ENCODE peak calls at places on chromosomes 11 and 22, in eight cellular contexts. I is IMR-90, C is gastrocnemius medialis, N is body of pancreas, O is HCT116, P is stomach, Z is A549, H is H54. Y is an unnamed sample.

GRCh38 chr11:66855574-66856495 is 1.0 kb upstream of the LRFN4 start:
- DNase-seq in I (peak), C (peak), N (peak), O (peak), P (peak), Z (peak), H (peak), Y (peak)

GRCh38 chr11:86291466-86292262 is 10.4 kb upstream of the HIKESHI start:
- DNase-seq in I (peak), C (no peak), N (peak), O (peak), P (peak), Z (peak), H (peak), Y (peak)

GRCh38 chr11:22785251-22785650 is 44.4 kb downstream of the SVIP start:
- DNase-seq in I (peak), C (no peak), N (no peak), O (no peak), P (no peak), Z (no peak), H (no peak), Y (no peak)

GRCh38 chr11:126466288-126467045 is 111.0 kb downstream of the ST3GAL4 start:
- DNase-seq in I (no peak), C (no peak), N (no peak), O (no peak), P (no peak), Z (no peak), H (no peak), Y (no peak)

GRCh38 chr11:13287026-13287425 is 9.4 kb downstream of the BMAL1 start:
- DNase-seq in I (no peak), C (no peak), N (no peak), O (no peak), P (no peak), Z (no peak), H (no peak), Y (no peak)

GRCh38 chr11:32440372-32440888 is 5.1 kb upstream of the WT1 start:
- DNase-seq in I (no peak), C (no peak), N (no peak), O (no peak), P (no peak), Z (no peak), H (no peak), Y (no peak)

GRCh38 chr11:128627666-128628342 is 40.4 kb upstream of the ETS1 start:
- DNase-seq in I (no peak), C (no peak), N (no peak), O (no peak), P (no peak), Z (no peak), H (no peak), Y (no peak)

GRCh38 chr22:17569971-17570511 is 6.7 kb downstream of the SLC25A18 start:
- DNase-seq in I (peak), C (peak), N (no peak), O (no peak), P (no peak), Z (no peak), H (no peak), Y (no peak)

GRCh38 chr11:32305460-32305859 is 129.9 kb downstream of the WT1 start:
- DNase-seq in I (no peak), C (no peak), N (no peak), O (no peak), P (no peak), Z (no peak), H (no peak), Y (no peak)

GRCh38 chr11:73942030-73942429 is 8.8 kb upstream of the DNAJB13 start:
- DNase-seq in I (no peak), C (no peak), N (no peak), O (no peak), P (no peak), Z (no peak), H (no peak), Y (no peak)

GRCh38 chr11:61598886-61599868 is 18.3 kb upstream of the SYT7 start:
- DNase-seq in I (peak), C (no peak), N (no peak), O (no peak), P (no peak), Z (no peak), H (no peak), Y (no peak)

GRCh38 chr11:6443269-6444003 is 2.6 kb upstream of the HPX start:
- DNase-seq in I (peak), C (peak), N (peak), O (no peak), P (peak), Z (peak), H (peak), Y (peak)

GRCh38 chr22:43305806-43306205 is 37.4 kb downstream of the SCUBE1 start:
- DNase-seq in I (no peak), C (no peak), N (no peak), O (no peak), P (no peak), Z (no peak), H (no peak), Y (no peak)

GRCh38 chr11:104830080-104830479 is 68.2 kb downstream of the CASP12 start:
- DNase-seq in I (peak), C (no peak), N (no peak), O (peak), P (no peak), Z (peak), H (no peak), Y (no peak)

GRCh38 chr11:120682866-120683265 is 171.3 kb downstream of the GRIK4 start:
- DNase-seq in I (peak), C (no peak), N (no peak), O (no peak), P (no peak), Z (no peak), H (no peak), Y (no peak)

GRCh38 chr11:58024601-58025091 is 965 bp downstream of the OR9Q1 start:
- DNase-seq in I (peak), C (peak), N (peak), O (no peak), P (peak), Z (no peak), H (peak), Y (no peak)

GRCh38 chr11:122737951-122738693 is 82.6 kb downstream of the UBASH3B start:
- DNase-seq in I (peak), C (no peak), N (no peak), O (no peak), P (no peak), Z (no peak), H (no peak), Y (no peak)

GRCh38 chr22:36117053-36117554 is 43.5 kb downstream of the APOL3 start:
- DNase-seq in I (no peak), C (no peak), N (no peak), O (no peak), P (no peak), Z (no peak), H (no peak), Y (no peak)

GRCh38 chr11:128389461-128389976 is 197.8 kb downstream of the ETS1 start:
- DNase-seq in I (no peak), C (no peak), N (no peak), O (no peak), P (no peak), Z (no peak), H (no peak), Y (no peak)

GRCh38 chr11:107102692-107103463 is 84.6 kb upstream of the GUCY1A2 start:
- DNase-seq in I (no peak), C (no peak), N (no peak), O (no peak), P (no peak), Z (peak), H (no peak), Y (no peak)

GRCh38 chr11:104529213-104529612 is 365.3 kb upstream of the PDGFD start:
- DNase-seq in I (no peak), C (no peak), N (no peak), O (no peak), P (no peak), Z (no peak), H (no peak), Y (no peak)

GRCh38 chr11:75443043-75443442 is 10.0 kb upstream of the KLHL35 start:
- DNase-seq in I (no peak), C (no peak), N (no peak), O (no peak), P (no peak), Z (no peak), H (no peak), Y (no peak)

GRCh38 chr11:32448232-32448631 is 12.9 kb upstream of the WT1 start:
- DNase-seq in I (no peak), C (no peak), N (no peak), O (peak), P (peak), Z (peak), H (no peak), Y (peak)

DNA sequence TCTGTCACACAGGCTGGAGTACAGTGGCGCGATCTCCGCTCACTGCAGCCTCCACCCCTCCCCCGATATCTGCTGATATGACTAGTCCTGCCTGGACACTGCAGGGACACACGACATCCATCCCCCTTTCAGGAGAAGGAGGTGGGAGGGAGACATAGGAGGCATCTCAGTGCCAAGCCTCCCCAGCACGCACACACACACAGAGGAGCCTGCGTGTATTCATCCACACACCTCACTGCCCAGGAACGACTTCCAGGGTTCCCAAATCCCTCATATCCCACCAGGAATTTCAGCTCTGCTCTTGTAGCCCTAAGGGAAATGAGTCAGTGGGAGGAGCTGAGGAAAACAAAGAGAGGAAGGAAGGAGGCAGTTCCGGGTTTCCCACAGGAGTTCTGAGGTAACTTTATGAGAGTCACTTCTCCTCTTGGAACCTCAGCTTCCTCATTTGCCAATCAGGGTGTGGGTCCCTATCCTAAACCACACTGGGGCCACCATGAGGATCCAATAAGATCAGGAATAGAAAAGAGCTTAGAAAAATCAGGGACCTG is 37.2 kb upstream of the ACER3 start:
- DNase-seq in I (peak), C (no peak), N (no peak), O (peak), P (no peak), Z (peak), H (peak), Y (peak)
- TF ChIP-seq POLR2A in I (no peak), C (peak), N (no peak), O (peak), P (no peak), Z (no peak), H (no peak), Y (no peak)

GRCh38 chr11:3357302-3357701 is 21.6 kb downstream of the ZNF195 start:
- DNase-seq in I (no peak), C (no peak), N (no peak), O (no peak), P (no peak), Z (no peak), H (no peak), Y (no peak)
- TF ChIP-seq POLR2A in I (no peak), C (no peak), N (no peak), O (no peak), P (no peak), Z (no peak), H (no peak), Y (no peak)

DNA sequence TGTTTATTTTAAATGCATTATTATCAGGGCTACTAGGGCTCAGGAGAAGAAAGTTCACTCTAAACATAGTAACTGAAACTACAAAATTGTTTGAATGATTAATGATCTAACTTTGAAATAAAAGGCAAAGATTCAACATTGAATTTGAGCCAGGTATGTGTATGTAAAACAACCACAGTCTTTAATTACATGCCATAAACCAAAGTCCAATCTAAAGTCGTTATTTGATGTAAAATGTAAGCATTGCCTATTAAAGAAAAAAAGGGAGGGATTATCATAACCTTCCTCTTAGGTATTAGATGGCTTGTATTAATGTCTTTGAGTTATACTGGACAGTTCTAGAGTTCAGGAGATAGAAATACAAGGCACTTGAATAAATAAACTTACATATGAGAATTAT is 25.2 kb upstream of the PANX1 start:
- DNase-seq in I (no peak), C (no peak), N (no peak), O (no peak), P (no peak), Z (no peak), H (no peak), Y (no peak)
- TF ChIP-seq POLR2A in I (no peak), C (no peak), N (no peak), O (no peak), P (no peak), Z (no peak), H (no peak), Y (no peak)

GRCh38 chr11:536841-537621 is at the start of gene LRRC56:
- DNase-seq in I (peak), C (no peak), N (peak), O (peak), P (peak), Z (peak), H (no peak), Y (peak)
- TF ChIP-seq POLR2A in I (peak), C (no peak), N (peak), O (no peak), P (no peak), Z (no peak), H (no peak), Y (peak)

GRCh38 chr11:19410032-19410431 is 169.3 kb upstream of the E2F8 start:
- DNase-seq in I (no peak), C (no peak), N (no peak), O (no peak), P (no peak), Z (no peak), H (no peak), Y (no peak)
- TF ChIP-seq POLR2A in I (no peak), C (no peak), N (no peak), O (no peak), P (no peak), Z (no peak), H (no peak), Y (no peak)

GRCh38 chr22:37229805-37230672 is 14.0 kb downstream of the RAC2 start:
- DNase-seq in I (peak), C (peak), N (no peak), O (peak), P (peak), Z (no peak), H (peak), Y (peak)
- TF ChIP-seq POLR2A in I (no peak), C (no peak), N (no peak), O (no peak), P (no peak), Z (no peak), H (peak), Y (no peak)

GRCh38 chr22:49760630-49761571 is 66.8 kb downstream of the BRD1 start:
- DNase-seq in I (no peak), C (no peak), N (no peak), O (no peak), P (peak), Z (no peak), H (no peak), Y (no peak)
- TF ChIP-seq POLR2A in I (no peak), C (no peak), N (no peak), O (no peak), P (no peak), Z (no peak), H (no peak), Y (no peak)

GRCh38 chr22:23696326-23696851 is 5.6 kb downstream of the RGL4 start:
- DNase-seq in I (peak), C (no peak), N (no peak), O (no peak), P (peak), Z (no peak), H (no peak), Y (no peak)
- TF ChIP-seq POLR2A in I (no peak), C (no peak), N (no peak), O (no peak), P (no peak), Z (no peak), H (no peak), Y (no peak)

Y was measured in erythroblast.